ENCODE peak calls at places on chromosomes 6 and 20, in six cellular contexts. S is IMR-90, E is left ventricle myocardium inferior, A is psoas muscle, R is brain microvascular endothelial cell, F is adrenal gland. L is an unnamed sample. For H3K27me3, the result is how much of the 10 kb centered on the place peaks cover.

GRCh38 chr20:53984781-53985518 is 85.4 kb downstream of the BCAS1 start:
- DNase-seq in S (no peak), E (no peak), A (no peak), R (no peak), F (no peak), L (no peak)

GRCh38 chr6:136059308-136059707 is 190.8 kb downstream of the MTFR2 start:
- DNase-seq in S (no peak), E (peak), A (no peak), R (no peak), F (peak), L (no peak)

GRCh38 chr6:90168693-90169131 is 127.9 kb downstream of the BACH2 start:
- DNase-seq in S (peak), E (no peak), A (no peak), R (peak), F (no peak), L (peak)

GRCh38 chr20:38867062-38867359 is 59.2 kb upstream of the FAM83D start:
- DNase-seq in S (no peak), E (no peak), A (no peak), R (no peak), F (no peak), L (no peak)

GRCh38 chr6:14824835-14825223 is 421.0 kb upstream of the JARID2 start:
- DNase-seq in S (no peak), E (no peak), A (no peak), R (no peak), F (no peak), L (no peak)

GRCh38 chr6:34248727-34249468 is at the start of gene SMIM29:
- DNase-seq in S (peak), E (peak), A (peak), R (peak), F (peak), L (no peak)

GRCh38 chr6:137949686-137950390 is 82.8 kb downstream of the TNFAIP3 start:
- DNase-seq in S (no peak), E (no peak), A (no peak), R (no peak), F (no peak), L (no peak)

GRCh38 chr6:149277621-149278020 is 39.9 kb upstream of the TAB2 start:
- DNase-seq in S (no peak), E (no peak), A (no peak), R (no peak), F (no peak), L (no peak)

GRCh38 chr20:50309280-50309763 is 118.7 kb downstream of the CEBPB start:
- DNase-seq in S (peak), E (no peak), A (no peak), R (peak), F (no peak), L (no peak)

GRCh38 chr20:19419420-19419819 is 207.0 kb downstream of the SLC24A3 start:
- DNase-seq in S (no peak), E (no peak), A (no peak), R (no peak), F (no peak), L (no peak)

GRCh38 chr6:98823428-98823827 is 10.9 kb upstream of the POU3F2 start:
- DNase-seq in S (no peak), E (no peak), A (no peak), R (no peak), F (no peak), L (no peak)
- H3K27me3 ChIP-seq in S (half or more), E (half or more), A (under half), R (half or more), F (half or more), L (under half)

GRCh38 chr6:32854376-32855178 is 585 bp downstream of the PSMB9 start:
- DNase-seq in S (peak), E (peak), A (no peak), R (no peak), F (peak), L (no peak)

GRCh38 chr6:32857156-32857891 is 3.3 kb downstream of the PSMB9 start:
- DNase-seq in S (no peak), E (no peak), A (no peak), R (no peak), F (no peak), L (no peak)

GRCh38 chr6:32858194-32858593 is 4.2 kb downstream of the PSMB9 start:
- DNase-seq in S (no peak), E (no peak), A (no peak), R (no peak), F (no peak), L (no peak)

GRCh38 chr6:32853541-32854375 is at the start of the genes PSMB9 and TAP1:
- DNase-seq in S (peak), E (peak), A (peak), R (peak), F (peak), L (peak)

DNA sequence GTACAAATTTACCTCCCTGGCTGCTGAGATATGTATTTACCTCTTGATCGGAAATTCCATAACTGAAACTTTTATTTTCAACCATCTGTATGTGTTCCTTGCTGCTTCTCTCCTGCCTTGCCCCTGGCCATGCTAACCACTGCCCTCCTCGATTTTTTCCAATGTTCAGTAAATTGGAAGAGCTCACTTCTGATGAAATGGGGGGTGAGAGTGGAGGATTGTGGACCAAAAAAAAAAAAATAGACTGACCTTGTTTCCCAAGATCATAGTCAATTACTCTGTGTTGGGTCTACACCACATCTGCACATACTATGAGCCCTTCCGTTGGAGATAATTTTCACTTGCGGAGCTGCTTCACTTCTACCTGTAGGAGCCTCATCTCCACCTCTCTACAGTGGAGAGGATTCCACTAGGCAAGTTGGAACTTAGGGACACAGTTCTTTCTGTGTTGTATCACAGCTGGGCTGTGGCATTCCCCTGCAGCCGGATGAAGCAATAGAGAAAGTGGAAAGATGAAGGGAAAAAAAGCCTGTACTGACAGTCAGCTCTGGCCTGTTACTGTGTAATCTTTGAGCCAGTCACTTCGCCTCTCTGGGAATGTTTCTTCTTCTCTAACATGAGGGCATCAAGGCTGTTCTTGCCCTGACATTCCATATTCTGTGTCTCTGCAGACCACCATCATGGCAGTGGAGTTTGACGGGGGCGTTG is 1.6 kb downstream of the PSMB9 start:
- DNase-seq in S (no peak), E (no peak), A (no peak), R (no peak), F (no peak), L (no peak)
- H3K4me3 ChIP-seq in S (no peak), E (peak), A (peak), R (no peak), F (no peak), L (no peak)

GRCh38 chr6:155510879-155511278 is 55.2 kb upstream of the NOX3 start:
- DNase-seq in S (peak), E (no peak), A (no peak), R (no peak), F (no peak), L (no peak)
- H3K27me3 ChIP-seq in S (under half), E (under half), A (under half), R (under half), F (under half), L (under half)

GRCh38 chr6:7974932-7975763 is 64.6 kb upstream of the TXNDC5 start:
- DNase-seq in S (peak), E (peak), A (peak), R (peak), F (peak), L (peak)
- H3K4me3 ChIP-seq in S (peak), E (peak), A (peak), R (no peak), F (no peak), L (peak)

GRCh38 chr20:13220857-13221297 is at the start of gene ISM1:
- DNase-seq in S (no peak), E (no peak), A (peak), R (no peak), F (peak), L (no peak)

GRCh38 chr20:13220194-13220856 is 749 bp upstream of the ISM1 start:
- DNase-seq in S (peak), E (peak), A (peak), R (no peak), F (peak), L (no peak)

GRCh38 chr20:13221673-13222318 is 722 bp downstream of the ISM1 start:
- DNase-seq in S (peak), E (peak), A (peak), R (peak), F (peak), L (no peak)

GRCh38 chr20:13222319-13222716 is 1.2 kb downstream of the ISM1 start:
- DNase-seq in S (no peak), E (no peak), A (no peak), R (no peak), F (no peak), L (no peak)

GRCh38 chr20:13221313-13221672 is 219 bp downstream of the ISM1 start:
- DNase-seq in S (no peak), E (no peak), A (no peak), R (no peak), F (no peak), L (no peak)
- H3K27me3 ChIP-seq in S (under half), E (half or more), A (under half), R (under half), F (under half), L (under half)

GRCh38 chr6:118649918-118650499 is 1.4 kb downstream of the CEP85L start:
- DNase-seq in S (no peak), E (no peak), A (no peak), R (no peak), F (no peak), L (no peak)
- H3K4me3 ChIP-seq in S (peak), E (peak), A (peak), R (peak), F (peak), L (peak)

DNA sequence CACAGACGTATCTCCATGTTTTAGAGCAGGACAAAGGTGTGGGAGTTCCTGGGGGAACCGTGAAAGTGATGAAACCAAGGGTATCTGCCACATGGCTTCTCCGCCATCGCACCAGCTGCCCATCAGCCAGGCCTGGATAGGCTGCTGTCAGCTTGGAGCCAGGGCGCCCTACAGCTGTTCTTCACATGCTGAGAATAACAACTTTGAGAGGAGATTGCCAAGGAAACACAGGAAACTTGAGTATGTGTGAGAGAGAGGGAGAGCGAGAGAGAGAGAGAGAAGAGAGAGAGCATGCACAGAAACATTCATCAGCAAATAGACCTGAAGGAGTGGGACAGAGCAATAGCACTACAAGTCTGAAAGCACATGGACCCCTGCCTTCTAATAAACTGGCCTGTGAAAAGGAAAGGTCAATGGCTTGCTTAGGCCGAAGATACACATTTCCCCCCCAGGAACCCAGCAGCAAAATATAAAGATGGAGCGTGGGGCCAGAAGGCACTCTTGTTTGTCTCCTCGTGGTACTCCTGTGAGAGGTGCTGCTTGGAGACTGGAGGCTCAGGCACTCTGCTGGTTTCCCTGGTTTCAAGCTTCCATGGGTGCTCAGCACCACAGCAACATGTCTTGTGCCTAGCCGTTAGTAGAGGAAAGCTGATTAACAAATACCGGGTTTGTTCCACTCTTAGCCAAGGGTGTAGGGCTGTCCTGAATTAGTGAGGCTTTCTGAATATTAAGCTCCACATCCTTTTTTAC is 53.0 kb downstream of the SNAP25 start:
- DNase-seq in S (peak), E (no peak), A (no peak), R (no peak), F (no peak), L (no peak)
- H3K27me3 ChIP-seq in S (under half), E (under half), A (under half), R (under half), F (under half), L (under half)

DNA sequence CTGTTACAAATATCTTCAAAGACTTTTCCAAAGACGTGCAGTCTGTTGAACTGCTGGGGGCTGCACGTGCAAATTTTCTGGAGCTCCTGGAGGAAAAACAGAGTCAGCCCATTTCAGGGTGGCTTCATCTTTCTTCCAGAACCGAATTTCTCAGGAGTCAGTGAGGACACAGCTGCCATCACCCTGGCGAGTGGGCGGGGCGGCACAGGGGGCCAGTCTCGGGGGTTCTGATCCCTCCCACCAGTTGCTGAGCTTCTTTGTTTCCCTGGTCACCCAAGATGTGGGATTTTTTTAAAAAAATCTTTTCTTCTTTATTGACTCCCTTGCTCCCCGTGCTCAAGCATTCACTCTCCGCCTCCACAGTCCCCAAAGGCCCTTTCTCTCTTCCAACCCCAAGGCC is 9.0 kb downstream of the C6orf118 start:
- DNase-seq in S (no peak), E (no peak), A (no peak), R (no peak), F (no peak), L (no peak)
- H3K4me3 ChIP-seq in S (no peak), E (no peak), A (no peak), R (no peak), F (no peak), L (no peak)

GRCh38 chr6:155187994-155188706 is 75.7 kb upstream of the CLDN20 start:
- DNase-seq in S (peak), E (no peak), A (no peak), R (peak), F (no peak), L (peak)
- H3K27me3 ChIP-seq in S (under half), E (under half), A (under half), R (under half), F (under half), L (under half)

L was measured in BJ.